ENCODE peak calls at places on chromosomes 11 and 22, in four cellular contexts. X is BJ, E is transverse colon, S is neural progenitor cell. A is an unnamed sample.

GRCh38 chr22:24525416-24526037 is 29.4 kb downstream of the GUCD1 start:
- DNase-seq in X (no peak), E (peak), S (peak), A (no peak)

GRCh38 chr11:93494341-93494740 is 48.9 kb downstream of the SMCO4 start:
- DNase-seq in X (no peak), E (no peak), S (no peak), A (peak)

GRCh38 chr11:93773045-93773477 is 11.0 kb upstream of the MED17 start:
- DNase-seq in X (no peak), E (no peak), S (peak), A (no peak)

GRCh38 chr11:67638535-67639437 is 777 bp downstream of the TBX10 start:
- DNase-seq in X (no peak), E (no peak), S (no peak), A (no peak)

GRCh38 chr11:22151795-22152194 is 41.1 kb upstream of the ANO5 start:
- DNase-seq in X (no peak), E (no peak), S (no peak), A (no peak)

GRCh38 chr11:47595967-47596366 is 1.8 kb upstream of the C1QTNF4 start:
- DNase-seq in X (no peak), E (no peak), S (no peak), A (no peak)

GRCh38 chr22:44549701-44550100 is 51.7 kb upstream of the RTL6 start:
- DNase-seq in X (no peak), E (no peak), S (no peak), A (no peak)

GRCh38 chr11:108115495-108116140 is 5.7 kb upstream of the ACAT1 start:
- DNase-seq in X (peak), E (peak), S (peak), A (peak)

GRCh38 chr11:119473901-119474681 is 51.1 kb upstream of the THY1 start:
- DNase-seq in X (no peak), E (no peak), S (no peak), A (no peak)

GRCh38 chr22:26845016-26845728 is 187.8 kb downstream of the MIAT start:
- DNase-seq in X (no peak), E (no peak), S (no peak), A (peak)

GRCh38 chr22:22369962-22370265 is 125.3 kb downstream of the VPREB1 start:
- DNase-seq in X (no peak), E (no peak), S (no peak), A (no peak)

GRCh38 chr11:45665933-45666647 is 668 bp upstream of the CHST1 start:
- DNase-seq in X (no peak), E (no peak), S (no peak), A (no peak)

GRCh38 chr11:112784323-112785073 is 176.7 kb upstream of the NCAM1 start:
- DNase-seq in X (no peak), E (peak), S (peak), A (peak)

GRCh38 chr11:83222499-83222898 is 29.0 kb downstream of the ANKRD42 start:
- DNase-seq in X (no peak), E (no peak), S (no peak), A (no peak)

GRCh38 chr22:50432131-50432870 is 42.5 kb downstream of the SBF1 start:
- DNase-seq in X (no peak), E (no peak), S (no peak), A (no peak)

GRCh38 chr11:60859616-60860250 is 4.0 kb upstream of the PTGDR2 start:
- DNase-seq in X (no peak), E (no peak), S (no peak), A (no peak)

GRCh38 chr22:40238425-40239344 is 61.0 kb downstream of the TNRC6B start:
- DNase-seq in X (peak), E (no peak), S (no peak), A (peak)

GRCh38 chr11:3203221-3204043 is 15.2 kb downstream of the MRGPRG start:
- DNase-seq in X (no peak), E (no peak), S (peak), A (no peak)

GRCh38 chr22:42855726-42856125 is 1.3 kb downstream of the ARFGAP3 start:
- DNase-seq in X (no peak), E (no peak), S (no peak), A (no peak)

GRCh38 chr11:27440090-27440489 is 32.5 kb downstream of the LGR4 start:
- DNase-seq in X (no peak), E (no peak), S (no peak), A (no peak)

GRCh38 chr11:62150887-62151736 is 27.3 kb downstream of the INCENP start:
- DNase-seq in X (no peak), E (no peak), S (no peak), A (peak)

GRCh38 chr22:35587447-35587870 is 29.7 kb downstream of the MB start:
- DNase-seq in X (no peak), E (peak), S (no peak), A (no peak)

GRCh38 chr11:72446929-72447753 is 12.8 kb upstream of the CLPB start:
- DNase-seq in X (no peak), E (no peak), S (peak), A (no peak)

GRCh38 chr11:11464555-11464954 is 111.5 kb upstream of the CSNK2A3 start:
- DNase-seq in X (no peak), E (no peak), S (no peak), A (no peak)

GRCh38 chr11:36431429-36432092 is 78.5 kb downstream of the TRAF6 start:
- DNase-seq in X (peak), E (peak), S (peak), A (peak)

GRCh38 chr11:72574534-72575460 is 99.4 kb downstream of the PDE2A start:
- DNase-seq in X (no peak), E (no peak), S (no peak), A (no peak)

GRCh38 chr11:122131126-122131525 is 15.1 kb upstream of the BLID start:
- DNase-seq in X (no peak), E (no peak), S (no peak), A (no peak)

GRCh38 chr11:126337472-126338241 is 17.8 kb upstream of the ST3GAL4 start:
- DNase-seq in X (no peak), E (no peak), S (no peak), A (no peak)

DNA sequence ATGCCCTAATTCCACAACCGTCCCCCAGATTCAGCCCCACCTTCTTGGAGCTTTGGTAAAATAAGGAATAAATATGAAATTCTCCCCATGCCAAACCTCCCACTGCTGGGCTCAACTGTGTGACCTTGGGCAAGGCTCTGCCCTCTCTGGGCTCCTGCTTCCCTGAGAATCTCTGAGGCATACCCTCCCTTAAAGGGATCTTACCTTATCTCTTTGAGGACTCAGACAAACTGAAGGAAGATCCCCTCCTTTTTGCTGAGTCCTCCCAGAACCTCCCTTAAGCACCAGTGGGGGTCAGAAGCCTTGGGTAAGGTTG is 2.7 kb downstream of the CD248 start:
- DNase-seq in X (no peak), E (no peak), S (no peak), A (no peak)
- H3K4me3 ChIP-seq in X (peak), E (no peak), S (no peak), A (no peak)

DNA sequence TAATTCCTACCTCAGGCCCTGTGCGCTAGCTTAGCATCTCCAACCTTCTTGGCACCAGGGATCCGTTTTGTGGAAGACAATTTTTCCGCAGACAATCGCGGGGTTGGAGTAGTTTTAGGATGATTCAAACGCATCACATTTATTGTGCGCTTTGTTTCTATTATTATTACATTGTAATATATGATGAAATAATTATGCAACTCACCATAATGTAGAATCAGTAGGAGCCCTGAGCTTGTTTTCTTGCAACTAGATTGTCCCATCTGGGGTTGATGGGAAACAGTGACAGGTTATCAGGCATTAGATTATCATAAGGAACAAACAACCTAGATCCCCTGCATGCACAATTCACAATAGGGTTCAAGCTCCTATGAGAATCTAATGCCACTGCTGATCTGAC is 52.3 kb downstream of the AMOTL1 start:
- DNase-seq in X (no peak), E (no peak), S (no peak), A (no peak)
- H3K4me3 ChIP-seq in X (no peak), E (no peak), S (no peak), A (no peak)

DNA sequence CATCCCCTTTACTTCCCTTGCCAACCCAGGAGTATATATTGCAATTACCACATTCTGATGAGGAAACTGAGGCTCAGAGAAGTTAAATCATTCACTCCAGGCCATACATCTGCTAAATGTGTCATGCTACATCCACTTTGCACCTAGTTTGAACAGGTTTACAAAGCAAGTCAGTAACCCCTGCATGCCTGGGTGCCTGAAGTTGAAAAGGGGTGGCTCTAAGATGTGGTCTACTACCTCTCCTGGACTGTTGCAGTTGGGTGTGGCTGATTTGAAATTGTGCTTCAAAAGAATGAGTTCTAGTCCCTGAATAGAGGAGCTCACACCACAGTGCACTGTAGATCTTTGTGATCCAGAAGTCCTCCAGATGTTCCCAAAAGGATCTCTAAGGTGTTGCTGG is 23.7 kb downstream of the FLI1 start:
- DNase-seq in X (no peak), E (no peak), S (no peak), A (no peak)
- H3K4me3 ChIP-seq in X (no peak), E (no peak), S (no peak), A (no peak)

DNA sequence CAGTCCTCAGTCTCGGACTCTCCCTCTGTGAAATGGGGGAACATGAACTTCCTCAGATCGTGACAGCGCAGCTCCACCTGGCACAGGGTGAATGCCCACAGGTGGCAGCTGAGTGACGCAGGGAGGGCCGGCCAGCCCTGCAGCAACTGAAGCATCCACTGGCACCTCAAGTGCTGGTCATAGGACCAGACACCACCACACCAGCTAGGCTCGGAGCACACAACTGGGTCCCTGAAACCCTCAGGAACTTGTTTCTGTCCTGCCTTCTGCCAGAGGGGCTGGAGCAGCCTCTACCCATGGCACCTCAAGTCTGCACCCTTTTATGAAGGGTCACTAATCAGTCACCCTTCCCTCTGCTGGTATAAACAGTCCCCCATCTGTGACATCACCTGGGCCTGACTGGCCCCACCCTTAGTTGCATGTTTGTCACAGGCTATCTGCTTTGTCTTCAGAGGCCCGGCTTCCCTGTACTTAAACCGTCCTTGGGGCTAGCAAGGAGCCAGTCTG is 7.4 kb upstream of the CDC42BPG start:
- DNase-seq in X (no peak), E (peak), S (no peak), A (no peak)
- H3K4me3 ChIP-seq in X (no peak), E (no peak), S (no peak), A (no peak)

A was measured in retinal pigment epithelial cell.